ENCODE peak calls at places on chromosome 15, in seven cellular contexts. One of them, this sample, is unnamed.

GRCh38 chr15:43102181-43102580 is 3.7 kb downstream of the UBR1 start:
- DNase-seq in HCT116: no peak
- DNase-seq in K562: no peak
- DNase-seq in H1: no peak
- DNase-seq in SK-N-SH: no peak
- DNase-seq in GM12878: no peak
- DNase-seq in HepG2: no peak
- DNase-seq in this sample: no peak

GRCh38 chr15:61097057-61097456 is 132.0 kb downstream of the RORA start:
- DNase-seq in HCT116: no peak
- DNase-seq in HepG2: no peak
- DNase-seq in H1: no peak
- DNase-seq in K562: no peak
- DNase-seq in SK-N-SH: no peak
- DNase-seq in GM12878: no peak
- DNase-seq in this sample: no peak

GRCh38 chr15:36977620-36978610 is 122.4 kb downstream of the MEIS2 start:
- DNase-seq in HCT116: no peak
- DNase-seq in K562: no peak
- DNase-seq in SK-N-SH: no peak
- DNase-seq in H1: no peak
- DNase-seq in HepG2: peak
- DNase-seq in GM12878: no peak
- DNase-seq in this sample: no peak

GRCh38 chr15:62858343-62858742 is 184.2 kb upstream of the TPM1 start:
- DNase-seq in H1: no peak
- DNase-seq in HepG2: peak
- DNase-seq in K562: no peak
- DNase-seq in GM12878: no peak
- DNase-seq in SK-N-SH: no peak
- DNase-seq in HCT116: no peak
- DNase-seq in this sample: no peak

GRCh38 chr15:60568301-60568742 is 89.4 kb upstream of the ICE2 start:
- DNase-seq in H1: no peak
- DNase-seq in SK-N-SH: no peak
- DNase-seq in HepG2: no peak
- DNase-seq in HCT116: no peak
- DNase-seq in K562: no peak
- DNase-seq in GM12878: peak
- DNase-seq in this sample: no peak

GRCh38 chr15:93063796-93064690 is 25.0 kb downstream of the RGMA start:
- DNase-seq in HepG2: no peak
- DNase-seq in HCT116: no peak
- DNase-seq in SK-N-SH: no peak
- DNase-seq in GM12878: no peak
- DNase-seq in K562: no peak
- DNase-seq in H1: no peak
- DNase-seq in this sample: no peak

GRCh38 chr15:39172380-39173281 is 408.2 kb upstream of the THBS1 start:
- DNase-seq in HCT116: no peak
- DNase-seq in HepG2: peak
- DNase-seq in GM12878: no peak
- DNase-seq in K562: no peak
- DNase-seq in H1: no peak
- DNase-seq in SK-N-SH: no peak
- DNase-seq in this sample: no peak

GRCh38 chr15:80309769-80310384 is 57.9 kb upstream of the CTXND1 start:
- DNase-seq in GM12878: no peak
- DNase-seq in HepG2: peak
- DNase-seq in K562: peak
- DNase-seq in HCT116: peak
- DNase-seq in SK-N-SH: peak
- DNase-seq in H1: no peak
- DNase-seq in this sample: peak

GRCh38 chr15:87816811-87817210 is 439.7 kb downstream of the NTRK3 start:
- DNase-seq in HepG2: no peak
- DNase-seq in SK-N-SH: no peak
- DNase-seq in H1: no peak
- DNase-seq in HCT116: no peak
- DNase-seq in K562: no peak
- DNase-seq in GM12878: no peak
- DNase-seq in this sample: no peak

GRCh38 chr15:58229297-58229768 is 91.2 kb downstream of the AQP9 start:
- DNase-seq in K562: no peak
- DNase-seq in GM12878: no peak
- DNase-seq in H1: no peak
- DNase-seq in HCT116: no peak
- DNase-seq in SK-N-SH: no peak
- DNase-seq in HepG2: peak
- DNase-seq in this sample: no peak

GRCh38 chr15:91214675-91215590 is 114.9 kb downstream of the SV2B start:
- DNase-seq in GM12878: no peak
- DNase-seq in HepG2: no peak
- DNase-seq in SK-N-SH: no peak
- DNase-seq in H1: no peak
- DNase-seq in HCT116: no peak
- DNase-seq in K562: no peak
- DNase-seq in this sample: no peak

GRCh38 chr15:84649706-84650105 is 4.4 kb downstream of the WDR73 start:
- DNase-seq in HCT116: no peak
- DNase-seq in GM12878: no peak
- DNase-seq in HepG2: no peak
- DNase-seq in H1: no peak
- DNase-seq in K562: no peak
- DNase-seq in SK-N-SH: no peak
- DNase-seq in this sample: no peak

GRCh38 chr15:42385206-42385979 is 26.1 kb downstream of the CAPN3 start:
- DNase-seq in H1: peak
- DNase-seq in K562: peak
- DNase-seq in HepG2: peak
- DNase-seq in GM12878: no peak
- DNase-seq in HCT116: peak
- DNase-seq in SK-N-SH: peak
- DNase-seq in this sample: peak

GRCh38 chr15:45892182-45892581 is 257.4 kb downstream of the SQOR start:
- DNase-seq in HepG2: no peak
- DNase-seq in H1: no peak
- DNase-seq in GM12878: no peak
- DNase-seq in K562: no peak
- DNase-seq in HCT116: no peak
- DNase-seq in SK-N-SH: no peak
- DNase-seq in this sample: no peak

GRCh38 chr15:91942676-91943417 is 89.3 kb downstream of the SLCO3A1 start:
- DNase-seq in H1: no peak
- DNase-seq in SK-N-SH: no peak
- DNase-seq in HepG2: peak
- DNase-seq in K562: no peak
- DNase-seq in HCT116: peak
- DNase-seq in GM12878: no peak
- DNase-seq in this sample: peak

GRCh38 chr15:57541805-57542504 is 49.7 kb upstream of the MYZAP start:
- DNase-seq in HCT116: peak
- DNase-seq in GM12878: no peak
- DNase-seq in H1: no peak
- DNase-seq in K562: peak
- DNase-seq in SK-N-SH: peak
- DNase-seq in HepG2: peak
- DNase-seq in this sample: peak

GRCh38 chr15:62474771-62475124 is 309.7 kb upstream of the C2CD4B start:
- DNase-seq in HCT116: no peak
- DNase-seq in GM12878: no peak
- DNase-seq in K562: no peak
- DNase-seq in HepG2: no peak
- DNase-seq in SK-N-SH: no peak
- DNase-seq in H1: no peak
- DNase-seq in this sample: no peak

GRCh38 chr15:101558217-101558941 is 68.9 kb upstream of the PCSK6 start:
- DNase-seq in HCT116: no peak
- DNase-seq in H1: no peak
- DNase-seq in GM12878: no peak
- DNase-seq in HepG2: peak
- DNase-seq in SK-N-SH: no peak
- DNase-seq in K562: no peak
- DNase-seq in this sample: peak

GRCh38 chr15:66713843-66714508 is 11.9 kb downstream of the SMAD6 start:
- DNase-seq in HepG2: no peak
- DNase-seq in GM12878: peak
- DNase-seq in HCT116: no peak
- DNase-seq in H1: no peak
- DNase-seq in SK-N-SH: no peak
- DNase-seq in K562: no peak
- DNase-seq in this sample: no peak

GRCh38 chr15:58452775-58453174 is 21.0 kb downstream of the LIPC start:
- DNase-seq in HepG2: no peak
- DNase-seq in GM12878: no peak
- DNase-seq in K562: no peak
- DNase-seq in H1: no peak
- DNase-seq in HCT116: no peak
- DNase-seq in SK-N-SH: no peak
- DNase-seq in this sample: no peak

GRCh38 chr15:49041406-49041805 is 4.8 kb downstream of the SECISBP2L start:
- DNase-seq in GM12878: no peak
- DNase-seq in K562: no peak
- DNase-seq in SK-N-SH: no peak
- DNase-seq in HepG2: peak
- DNase-seq in H1: no peak
- DNase-seq in HCT116: no peak
- DNase-seq in this sample: no peak

GRCh38 chr15:81779181-81779580 is 266.6 kb downstream of the MEX3B start:
- DNase-seq in GM12878: no peak
- DNase-seq in SK-N-SH: no peak
- DNase-seq in HepG2: no peak
- DNase-seq in HCT116: no peak
- DNase-seq in K562: no peak
- DNase-seq in H1: no peak
- DNase-seq in this sample: no peak

GRCh38 chr15:65312400-65312916 is 8.0 kb downstream of the RNU5B-1 start:
- DNase-seq in H1: no peak
- DNase-seq in K562: peak
- DNase-seq in HepG2: peak
- DNase-seq in SK-N-SH: peak
- DNase-seq in HCT116: no peak
- DNase-seq in GM12878: no peak
- DNase-seq in this sample: no peak

DNA sequence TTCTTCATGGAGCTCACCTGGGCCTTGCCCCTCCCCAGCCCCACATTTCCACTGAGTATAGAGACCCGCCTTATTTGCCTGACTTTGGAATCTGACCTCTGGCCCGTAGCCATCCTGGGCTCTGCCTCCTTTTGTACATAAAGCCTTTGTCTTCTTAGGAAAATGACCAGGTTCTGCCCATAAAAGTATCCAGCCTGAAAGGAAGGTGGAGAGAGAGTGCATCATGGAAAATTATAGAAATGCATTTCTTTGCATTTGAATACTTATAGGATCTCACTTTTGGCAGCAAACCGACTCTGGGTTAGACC is 3.6 kb upstream of the SH2D7 start:
- DNase-seq in SK-N-SH: no peak
- DNase-seq in H1: no peak
- DNase-seq in HepG2: peak
- DNase-seq in HCT116: no peak
- DNase-seq in GM12878: no peak
- DNase-seq in K562: no peak
- DNase-seq in this sample: no peak
- TF ChIP-seq JUND in SK-N-SH: no peak
- TF ChIP-seq JUND in H1: no peak
- TF ChIP-seq JUND in HepG2: no peak
- TF ChIP-seq JUND in HCT116: no peak
- TF ChIP-seq JUND in GM12878: no peak
- TF ChIP-seq JUND in K562: no peak
- TF ChIP-seq JUND in this sample: no peak

DNA sequence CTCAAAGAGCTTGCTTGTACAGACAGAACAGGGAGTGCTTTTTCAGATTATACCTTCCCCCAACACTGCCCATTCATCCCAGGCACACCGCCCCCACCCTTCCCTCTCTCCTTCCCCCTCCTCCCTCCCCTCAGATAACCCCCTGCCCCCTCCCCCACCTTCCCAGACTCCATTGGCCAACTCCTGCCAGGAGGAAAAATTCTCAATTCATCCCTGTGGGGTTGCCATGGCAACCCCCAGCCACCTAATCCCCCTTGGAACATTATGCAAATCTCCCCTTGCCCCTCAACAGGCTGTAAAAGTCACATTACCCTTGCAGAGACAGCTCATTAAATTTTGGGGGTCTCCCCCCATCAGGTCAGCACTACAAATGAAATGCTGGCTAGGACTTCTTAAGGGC is 14.3 kb downstream of the TLE3 start:
- DNase-seq in K562: peak
- DNase-seq in SK-N-SH: no peak
- DNase-seq in H1: no peak
- DNase-seq in GM12878: no peak
- DNase-seq in HepG2: no peak
- DNase-seq in HCT116: no peak
- DNase-seq in this sample: no peak
- TF ChIP-seq JUND in K562: no peak
- TF ChIP-seq JUND in SK-N-SH: no peak
- TF ChIP-seq JUND in H1: no peak
- TF ChIP-seq JUND in GM12878: no peak
- TF ChIP-seq JUND in HepG2: no peak
- TF ChIP-seq JUND in HCT116: no peak
- TF ChIP-seq JUND in this sample: no peak

GRCh38 chr15:31484986-31485385 is 158.4 kb downstream of the KLF13 start:
- DNase-seq in K562: no peak
- DNase-seq in H1: no peak
- DNase-seq in SK-N-SH: no peak
- DNase-seq in HepG2: no peak
- DNase-seq in HCT116: no peak
- DNase-seq in GM12878: no peak
- DNase-seq in this sample: no peak
- TF ChIP-seq JUND in K562: no peak
- TF ChIP-seq JUND in H1: no peak
- TF ChIP-seq JUND in SK-N-SH: no peak
- TF ChIP-seq JUND in HepG2: no peak
- TF ChIP-seq JUND in HCT116: no peak
- TF ChIP-seq JUND in GM12878: no peak
- TF ChIP-seq JUND in this sample: no peak

GRCh38 chr15:99451484-99451883 is 114.3 kb upstream of the MEF2A start:
- DNase-seq in HCT116: no peak
- DNase-seq in HepG2: no peak
- DNase-seq in K562: no peak
- DNase-seq in H1: no peak
- DNase-seq in SK-N-SH: no peak
- DNase-seq in GM12878: no peak
- DNase-seq in this sample: no peak

GRCh38 chr15:99449514-99449913 is 116.3 kb upstream of the MEF2A start:
- DNase-seq in K562: no peak
- DNase-seq in HepG2: no peak
- DNase-seq in H1: no peak
- DNase-seq in SK-N-SH: no peak
- DNase-seq in GM12878: no peak
- DNase-seq in HCT116: no peak
- DNase-seq in this sample: no peak

GRCh38 chr15:99452010-99452409 is 113.8 kb upstream of the MEF2A start:
- DNase-seq in HepG2: no peak
- DNase-seq in HCT116: no peak
- DNase-seq in H1: no peak
- DNase-seq in K562: no peak
- DNase-seq in GM12878: no peak
- DNase-seq in SK-N-SH: no peak
- DNase-seq in this sample: no peak

GRCh38 chr15:99452728-99453643 is 112.8 kb upstream of the MEF2A start:
- DNase-seq in H1: no peak
- DNase-seq in HCT116: no peak
- DNase-seq in HepG2: peak
- DNase-seq in SK-N-SH: peak
- DNase-seq in GM12878: peak
- DNase-seq in K562: no peak
- DNase-seq in this sample: no peak

GRCh38 chr15:99450896-99451358 is 114.9 kb upstream of the MEF2A start:
- DNase-seq in SK-N-SH: no peak
- DNase-seq in GM12878: no peak
- DNase-seq in HCT116: no peak
- DNase-seq in H1: no peak
- DNase-seq in HepG2: no peak
- DNase-seq in K562: no peak
- DNase-seq in this sample: no peak
- TF ChIP-seq JUND in SK-N-SH: no peak
- TF ChIP-seq JUND in GM12878: no peak
- TF ChIP-seq JUND in HCT116: no peak
- TF ChIP-seq JUND in H1: no peak
- TF ChIP-seq JUND in HepG2: no peak
- TF ChIP-seq JUND in K562: no peak
- TF ChIP-seq JUND in this sample: no peak